ENCODE peak calls at places on chromosomes 12 and 14, in eight cellular contexts. Z is IMR-90; U is CD8-positive, alpha-beta T cell; E is psoas muscle; K is endodermal cell; M is cardiac muscle cell; W is upper lobe of left lung; O is DND-41. D is an unnamed sample.

GRCh38 chr12:103249614-103250013 is 246.2 kb downstream of the C12orf42 start:
- DNase-seq in Z (no peak), U (no peak), K (no peak), W (no peak), O (no peak), M (no peak), E (no peak), D (no peak)

GRCh38 chr14:100531591-100532121 is 55.6 kb downstream of the BEGAIN start:
- DNase-seq in W (peak; percentile 47), K (no peak), O (peak; percentile 56), Z (no peak), U (peak; percentile 41), E (no peak), M (no peak), D (peak; percentile 1)

GRCh38 chr14:104115131-104115600 is 23.2 kb upstream of the KIF26A start:
- DNase-seq in U (no peak), M (no peak), E (no peak), W (peak; percentile 39), K (peak; percentile 32), Z (no peak), O (no peak), D (no peak)

GRCh38 chr12:6078378-6079083 is 45.9 kb downstream of the VWF start:
- DNase-seq in E (peak; percentile 8), U (no peak), M (no peak), W (no peak), O (no peak), K (peak; percentile 64), Z (no peak), D (no peak)

GRCh38 chr14:99378782-99379214 is 101.9 kb downstream of the SETD3 start:
- DNase-seq in E (no peak), O (no peak), W (peak; percentile 50), K (no peak), M (no peak), U (no peak), Z (peak; percentile 24), D (no peak)

GRCh38 chr14:43359317-43359716 is 1147.8 kb downstream of the FSCB start:
- DNase-seq in M (no peak), E (no peak), O (no peak), K (no peak), W (peak; percentile 27), U (no peak), Z (no peak), D (no peak)

GRCh38 chr12:48601013-48601756 is 31.3 kb upstream of the LALBA start:
- DNase-seq in K (peak; percentile 72), Z (peak; percentile 47), O (no peak), W (no peak), M (no peak), U (no peak), E (no peak), D (peak; percentile 53)

GRCh38 chr14:93078830-93079229 is 36.9 kb downstream of the ITPK1 start:
- DNase-seq in K (no peak), E (no peak), U (no peak), M (no peak), W (no peak), Z (peak; percentile 25), O (no peak), D (no peak)

GRCh38 chr12:100234591-100235304 is 32.1 kb downstream of the DEPDC4 start:
- DNase-seq in K (no peak), U (no peak), M (peak; percentile 46), E (no peak), W (no peak), O (no peak), Z (peak; percentile 86), D (peak; percentile 6)

GRCh38 chr14:65344011-65344410 is 68.5 kb upstream of the FUT8 start:
- DNase-seq in O (no peak), E (no peak), K (no peak), M (no peak), Z (no peak), U (no peak), W (no peak), D (no peak)

GRCh38 chr14:89616425-89617141 is 199.6 kb upstream of the FOXN3 start:
- DNase-seq in M (no peak), O (peak; percentile 34), Z (peak; percentile 39), U (no peak), E (no peak), K (peak; percentile 51), W (no peak), D (peak; percentile 60)

GRCh38 chr12:15996254-15996653 is 85.1 kb downstream of the DERA start:
- DNase-seq in Z (peak; percentile 41), K (peak; percentile 74), U (no peak), M (peak; percentile 37), W (no peak), E (no peak), O (no peak), D (no peak)

GRCh38 chr14:101065696-101066694 is 162.5 kb upstream of the RTL1 start:
- DNase-seq in E (peak; percentile 6), Z (no peak), O (no peak), W (no peak), M (no peak), K (peak; percentile 20), U (no peak), D (no peak)

DNA sequence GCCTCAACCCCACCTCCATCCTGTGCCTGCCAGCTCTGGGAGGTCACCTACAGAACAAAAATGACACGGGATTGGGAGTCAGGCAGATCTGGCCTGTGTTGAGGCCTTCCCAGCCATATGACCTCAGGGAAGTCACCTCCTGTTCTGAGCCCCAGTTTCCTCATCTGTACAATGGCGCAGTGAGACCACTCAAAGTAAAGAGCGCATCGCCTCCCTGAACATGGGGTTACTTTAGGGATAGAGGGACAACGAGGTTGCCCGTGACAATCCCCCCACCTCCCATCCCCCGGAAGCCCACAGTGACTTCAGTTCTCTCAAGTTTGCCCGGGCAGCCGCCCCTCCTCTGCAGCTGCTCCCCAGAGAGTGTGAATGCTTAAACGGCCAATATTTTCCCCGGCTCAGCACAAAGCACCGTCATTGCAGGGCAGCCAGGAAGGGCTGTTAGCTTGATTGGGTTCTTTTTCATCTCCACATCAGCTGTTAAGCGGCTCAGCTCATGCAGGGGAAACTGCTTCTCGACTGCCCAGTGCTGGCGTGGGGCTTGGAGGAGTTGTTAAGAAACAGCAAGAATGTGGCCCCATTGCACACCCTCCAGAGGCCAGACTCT is 120.4 kb upstream of the NCOR2 start:
- DNase-seq in U (peak; percentile 56), Z (no peak), E (peak; percentile 35), K (peak; percentile 74), M (no peak), W (no peak), O (peak; percentile 90), D (no peak)
- TF ChIP-seq CTCF in U (no peak), Z (no peak), E (no peak), K (no peak), M (no peak), W (no peak), O (no peak), D (no peak)

GRCh38 chr14:74892745-74893144 is 11.0 kb downstream of the DLST start:
- DNase-seq in U (no peak), Z (no peak), E (no peak), O (no peak), W (no peak), M (no peak), K (no peak), D (no peak)

GRCh38 chr14:74893614-74894091 is 11.9 kb downstream of the DLST start:
- DNase-seq in W (no peak), U (no peak), E (no peak), Z (no peak), M (no peak), O (no peak), K (no peak), D (no peak)

GRCh38 chr14:74888164-74889158 is 6.7 kb downstream of the DLST start:
- DNase-seq in K (no peak), W (no peak), U (no peak), Z (no peak), O (no peak), E (no peak), M (no peak), D (no peak)

GRCh38 chr14:74891870-74892269 is 10.2 kb downstream of the DLST start:
- DNase-seq in W (no peak), U (no peak), E (no peak), M (no peak), O (no peak), Z (peak; percentile 49), K (no peak), D (no peak)

GRCh38 chr14:74890262-74890661 is 8.5 kb downstream of the DLST start:
- DNase-seq in E (no peak), U (no peak), W (no peak), M (no peak), K (no peak), O (no peak), Z (no peak), D (no peak)
- H3K36me3 ChIP-seq in E (peaks cover 26% of the 10 kb centered on the region), U (peaks cover 62% of the 10 kb centered on the region), W (peaks cover 85% of the 10 kb centered on the region), M (peaks cover 55% of the 10 kb centered on the region), K (peaks cover 53% of the 10 kb centered on the region), O (peaks cover 87% of the 10 kb centered on the region), Z (peaks cover 48% of the 10 kb centered on the region), D (peaks cover 11% of the 10 kb centered on the region)

GRCh38 chr14:62667515-62667914 is 377.7 kb downstream of the KCNH5 start:
- DNase-seq in K (no peak), E (no peak), U (no peak), O (no peak), Z (peak; percentile 3), M (no peak), W (no peak), D (no peak)
- TF ChIP-seq CTCF in K (peak; percentile 49), E (no peak), U (no peak), O (peak; percentile 18), Z (no peak), M (no peak), W (no peak), D (no peak)

GRCh38 chr12:109910254-109910968 is 10.3 kb downstream of the TCHP start:
- DNase-seq in M (no peak), U (no peak), O (no peak), Z (no peak), K (no peak), W (no peak), E (no peak), D (no peak)

GRCh38 chr12:109899783-109900751 is at the start of gene TCHP:
- DNase-seq in M (peak; percentile 90), O (peak; percentile 84), W (peak; percentile 95), K (peak; percentile 95), U (peak; percentile 83), E (peak; percentile 90), Z (peak; percentile 87), D (peak; percentile 84)

GRCh38 chr12:109902866-109903265 is 2.8 kb downstream of the TCHP start:
- DNase-seq in K (peak; percentile 69), Z (no peak), M (no peak), U (no peak), W (no peak), O (no peak), E (no peak), D (no peak)

GRCh38 chr12:109900752-109901580 is 892 bp downstream of the TCHP start:
- DNase-seq in W (no peak), M (peak; percentile 21), E (no peak), O (peak; percentile 20), K (peak; percentile 85), U (no peak), Z (no peak), D (no peak)

GRCh38 chr12:109905301-109905700 is 5.2 kb downstream of the TCHP start:
- DNase-seq in Z (no peak), E (no peak), W (no peak), U (no peak), O (no peak), M (no peak), K (no peak), D (no peak)
- H3K36me3 ChIP-seq in Z (peaks cover 54% of the 10 kb centered on the region), E (no peaks in the 10 kb centered on the region), W (peaks cover 74% of the 10 kb centered on the region), U (peaks cover 48% of the 10 kb centered on the region), O (peaks cover 74% of the 10 kb centered on the region), M (peaks cover 20% of the 10 kb centered on the region), K (peaks cover 62% of the 10 kb centered on the region), D (peaks cover 31% of the 10 kb centered on the region)

GRCh38 chr12:90953956-90954421 is 987 bp downstream of the CCER1 start:
- DNase-seq in U (no peak), W (peak; percentile 78), E (peak; percentile 16), M (no peak), O (no peak), K (peak; percentile 98), Z (no peak), D (no peak)
- TF ChIP-seq CTCF in U (no peak), W (no peak), E (no peak), M (peak; percentile 41), O (peak; percentile 28), K (peak; percentile 94), Z (no peak), D (peak; percentile 66)

D was measured in GM06990.